ENCODE peak calls at places on chromosomes 13 and 19, in four cellular contexts. K, M, B and J are unnamed samples.

GRCh38 chr19:5369962-5370367 is 29.4 kb upstream of the PTPRS start:
- DNase-seq in K (peak), M (peak), B (no peak), J (no peak)

GRCh38 chr13:37701306-37701705 is 102.7 kb upstream of the POSTN start:
- DNase-seq in K (no peak), M (no peak), B (no peak), J (no peak)

GRCh38 chr13:80074143-80074752 is 266.7 kb downstream of the SPRY2 start:
- DNase-seq in K (no peak), M (no peak), B (no peak), J (no peak)

GRCh38 chr19:44344255-44344654 is 12.2 kb downstream of the ZNF112 start:
- DNase-seq in K (no peak), M (no peak), B (no peak), J (no peak)

GRCh38 chr13:33723365-33723764 is 94.6 kb upstream of the RFC3 start:
- DNase-seq in K (no peak), M (no peak), B (no peak), J (no peak)

GRCh38 chr19:41362143-41362847 is 1.7 kb downstream of the B9D2 start:
- DNase-seq in K (no peak), M (no peak), B (no peak), J (no peak)

GRCh38 chr13:49421391-49421790 is 22.5 kb downstream of the CAB39L start:
- DNase-seq in K (peak), M (peak), B (peak), J (peak)

GRCh38 chr13:57340878-57341277 is 173.9 kb downstream of the PRR20E start:
- DNase-seq in K (no peak), M (no peak), B (no peak), J (no peak)